ENCODE peak calls at places on chromosomes 11 and 22, in ten cellular contexts. Q is bronchial epithelial cell, J is uterus, C is GM20000, N is neural crest cell, W is pancreas, R is lower leg skin, O is SK-N-SH, I is kidney, F is progenitor cell of endocrine pancreas. A is an unnamed sample.
A peak's percentile ranks its signal among the peaks of the same experiment; 100 is the strongest.

GRCh38 chr11:104531894-104532293 is 366.4 kb downstream of the CASP12 start:
- DNase-seq in Q (peak; percentile 29), J (no peak), C (no peak), N (no peak), W (no peak), R (no peak), O (no peak), I (no peak), F (no peak), A (no peak)

GRCh38 chr22:19910180-19910744 is 31.3 kb upstream of the COMT start:
- DNase-seq in Q (no peak), J (no peak), C (no peak), N (no peak), W (no peak), R (no peak), O (no peak), I (no peak), F (no peak), A (no peak)

GRCh38 chr11:36426226-36426848 is 83.7 kb downstream of the TRAF6 start:
- DNase-seq in Q (no peak), J (no peak), C (no peak), N (no peak), W (no peak), R (no peak), O (no peak), I (no peak), F (no peak), A (no peak)

GRCh38 chr11:85945788-85946187 is 90.6 kb downstream of the CCDC83 start:
- DNase-seq in Q (peak; percentile 24), J (no peak), C (no peak), N (no peak), W (no peak), R (no peak), O (no peak), I (no peak), F (no peak), A (no peak)

GRCh38 chr11:68302256-68303054 is 9.9 kb upstream of the LRP5 start:
- DNase-seq in Q (peak; percentile 54), J (no peak), C (no peak), N (no peak), W (no peak), R (peak; percentile 75), O (peak; percentile 15), I (no peak), F (no peak), A (no peak)

GRCh38 chr22:44362249-44363040 is 49.7 kb upstream of the SHISAL1 start:
- DNase-seq in Q (no peak), J (peak; percentile 9), C (no peak), N (no peak), W (no peak), R (no peak), O (no peak), I (peak; percentile 37), F (no peak), A (no peak)

GRCh38 chr11:10654211-10655150 is 39.1 kb downstream of the IRAG1 start:
- DNase-seq in Q (peak; percentile 76), J (no peak), C (peak; percentile 69), N (no peak), W (peak; percentile 23), R (no peak), O (peak; percentile 66), I (no peak), F (no peak), A (peak; percentile 70)

GRCh38 chr22:20905415-20906386 is 11.5 kb upstream of the CRKL start:
- DNase-seq in Q (peak; percentile 84), J (no peak), C (no peak), N (no peak), W (no peak), R (no peak), O (no peak), I (peak; percentile 4), F (no peak), A (no peak)

GRCh38 chr11:117882539-117882938 is 6.1 kb upstream of the FXYD6 start:
- DNase-seq in Q (no peak), J (no peak), C (no peak), N (no peak), W (no peak), R (peak; percentile 72), O (no peak), I (no peak), F (no peak), A (no peak)

GRCh38 chr11:57513911-57514537 is 1.5 kb downstream of the SLC43A1 start:
- DNase-seq in Q (no peak), J (peak; percentile 41), C (no peak), N (peak; percentile 21), W (peak; percentile 64), R (peak; percentile 91), O (peak; percentile 72), I (peak; percentile 83), F (peak; percentile 32), A (peak; percentile 45)

GRCh38 chr22:45731798-45732495 is 60.3 kb downstream of the ATXN10 start:
- DNase-seq in Q (peak; percentile 53), J (no peak), C (no peak), N (no peak), W (no peak), R (no peak), O (no peak), I (no peak), F (no peak), A (no peak)

GRCh38 chr11:116993599-116993998 is 104.6 kb downstream of the SIK3 start:
- DNase-seq in Q (no peak), J (no peak), C (no peak), N (peak; percentile 5), W (no peak), R (no peak), O (peak; percentile 58), I (no peak), F (no peak), A (no peak)

DNA sequence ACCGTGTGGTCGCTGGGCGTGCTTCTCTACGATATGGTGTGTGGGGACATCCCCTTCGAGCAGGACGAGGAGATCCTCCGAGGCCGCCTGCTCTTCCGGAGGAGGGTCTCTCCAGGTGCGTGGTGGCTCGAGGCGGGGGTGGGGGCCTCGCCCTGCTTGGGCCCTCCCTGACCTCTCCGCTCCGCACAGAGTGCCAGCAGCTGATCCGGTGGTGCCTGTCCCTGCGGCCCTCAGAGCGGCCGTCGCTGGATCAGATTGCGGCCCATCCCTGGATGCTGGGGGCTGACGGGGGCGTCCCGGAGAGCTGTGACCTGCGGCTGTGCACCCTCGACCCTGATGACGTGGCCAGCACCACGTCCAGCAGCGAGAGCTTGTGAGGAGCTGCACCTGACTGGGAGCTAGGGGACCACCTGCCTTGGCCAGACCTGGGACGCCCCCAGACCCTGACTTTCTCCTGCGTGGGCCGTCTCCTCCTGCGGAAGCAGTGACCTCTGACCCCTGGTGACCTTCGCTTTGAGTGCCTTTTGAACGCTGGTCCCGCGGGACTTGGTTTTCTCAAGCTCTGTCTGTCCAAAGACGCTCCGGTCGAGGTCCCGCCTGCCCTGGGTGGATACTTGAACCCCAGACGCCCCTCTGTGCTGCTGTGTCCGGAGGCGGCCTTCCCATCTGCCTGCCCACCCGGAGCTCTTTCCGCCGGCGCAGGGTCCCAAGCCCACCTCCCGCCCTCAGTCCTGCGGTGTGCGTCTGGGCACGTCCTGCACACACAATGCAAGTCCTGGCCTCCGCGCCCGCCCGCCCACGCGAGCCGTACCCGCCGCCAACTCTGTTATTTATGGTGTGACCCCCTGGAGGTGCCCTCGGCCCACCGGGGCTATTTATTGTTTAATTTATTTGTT is 2.4 kb downstream of the PIM3 start:
- DNase-seq in Q (no peak), J (peak; percentile 59), C (no peak), N (no peak), W (peak; percentile 50), R (peak; percentile 91), O (no peak), I (peak; percentile 83), F (no peak), A (no peak)
- TF ChIP-seq CTCF in Q (no peak), J (no peak), C (no peak), N (no peak), W (no peak), R (no peak), O (no peak), I (no peak), F (no peak), A (no peak)

DNA sequence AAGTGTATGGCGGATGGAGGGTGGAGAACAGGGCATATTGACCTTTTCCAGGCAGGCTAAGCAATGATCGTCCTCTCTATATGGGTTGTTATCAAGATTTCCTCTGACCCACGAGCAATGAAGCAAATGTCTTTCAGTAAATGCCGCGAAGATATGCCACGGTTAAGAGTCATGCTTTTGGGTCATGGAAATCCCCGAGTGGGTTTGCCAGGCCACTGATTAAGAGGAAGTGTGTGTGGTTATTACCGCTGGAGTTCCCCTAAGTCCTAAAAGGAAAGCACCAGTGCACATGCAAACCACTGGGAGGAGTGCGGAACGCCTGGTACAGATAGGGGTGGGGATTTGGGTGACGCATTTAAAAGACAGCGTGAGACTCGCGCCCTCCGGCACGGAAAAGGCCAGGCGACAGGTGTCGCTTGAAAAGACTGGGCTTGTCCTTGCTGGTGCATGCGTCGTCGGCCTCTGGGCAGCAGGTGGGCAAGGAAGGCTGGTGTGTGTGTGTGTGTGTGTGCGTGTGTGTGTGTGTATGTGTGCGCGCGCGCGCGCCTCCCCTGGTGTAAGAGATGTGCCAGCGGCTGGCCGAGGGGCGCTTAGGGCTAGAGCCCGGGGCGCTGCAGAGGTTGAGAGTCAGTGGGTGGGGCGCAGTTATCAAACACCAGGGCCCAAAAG is at the start of gene BIRC3:
- DNase-seq in Q (peak; percentile 97), J (peak; percentile 83), C (peak; percentile 81), N (peak; percentile 31), W (peak; percentile 83), R (peak; percentile 96), O (peak; percentile 62), I (peak; percentile 95), F (peak; percentile 21), A (peak; percentile 84)
- TF ChIP-seq CTCF in Q (peak; percentile 37), J (peak; percentile 28), C (no peak), N (peak; percentile 46), W (no peak), R (no peak), O (peak; percentile 39), I (peak; percentile 3), F (peak; percentile 30), A (peak; percentile 8)

GRCh38 chr11:24502425-24502824 is 5.6 kb downstream of the LUZP2 start:
- DNase-seq in Q (no peak), J (no peak), C (no peak), N (no peak), W (no peak), R (no peak), O (no peak), I (peak; percentile 29), F (no peak), A (no peak)

GRCh38 chr11:24496371-24496727 is 504 bp upstream of the LUZP2 start:
- DNase-seq in Q (no peak), J (no peak), C (no peak), N (peak; percentile 1), W (no peak), R (no peak), O (no peak), I (no peak), F (no peak), A (no peak)

GRCh38 chr11:24496728-24497396 is at the start of gene LUZP2:
- DNase-seq in Q (peak; percentile 28), J (no peak), C (no peak), N (peak; percentile 49), W (no peak), R (no peak), O (peak; percentile 73), I (peak; percentile 49), F (peak; percentile 37), A (no peak)
- TF ChIP-seq CTCF in Q (no peak), J (no peak), C (no peak), N (peak; percentile 42), W (no peak), R (no peak), O (no peak), I (no peak), F (peak; percentile 40), A (no peak)

DNA sequence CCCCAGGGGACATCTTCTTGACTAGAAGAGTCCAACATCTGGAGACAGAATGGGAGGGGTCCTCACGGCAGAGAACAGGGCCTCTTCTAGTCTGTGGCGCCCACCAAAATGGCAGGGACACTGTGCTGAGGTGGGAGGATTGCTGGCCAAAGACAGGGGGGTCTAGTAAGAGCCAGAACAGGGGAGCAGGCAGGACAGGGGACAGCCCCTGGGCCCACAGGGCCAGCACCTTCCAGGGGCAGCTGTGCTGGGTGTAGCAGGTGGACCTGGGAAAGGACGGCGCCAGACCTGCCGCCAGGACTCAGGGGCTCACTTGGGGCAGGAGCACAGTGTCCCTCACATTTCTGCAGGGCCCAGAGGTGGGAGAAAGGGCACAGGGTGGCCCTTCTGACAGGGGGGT is 858 bp upstream of the APOBEC3A start:
- DNase-seq in Q (no peak), J (no peak), C (no peak), N (no peak), W (no peak), R (no peak), O (no peak), I (peak; percentile 64), F (no peak), A (no peak)
- TF ChIP-seq CTCF in Q (no peak), J (no peak), C (no peak), N (no peak), W (no peak), R (no peak), O (no peak), I (no peak), F (no peak), A (no peak)